ENCODE peak calls at places on chromosomes 6 and 20, in four cellular contexts. M, D, S and V are unnamed samples.

GRCh38 chr20:38298768-38299288 is 5.1 kb upstream of the BPI start:
- DNase-seq in M (no peak), D (no peak), S (no peak), V (no peak)

GRCh38 chr6:79605061-79605460 is 26.1 kb upstream of the SH3BGRL2 start:
- DNase-seq in M (no peak), D (no peak), S (no peak), V (no peak)

GRCh38 chr20:6074145-6074561 is 20.3 kb upstream of the LRRN4 start:
- DNase-seq in M (no peak), D (no peak), S (no peak), V (peak)

GRCh38 chr6:169841251-169841650 is 89.8 kb downstream of the ERMARD start:
- DNase-seq in M (no peak), D (no peak), S (no peak), V (no peak)

GRCh38 chr20:24479106-24479505 is 9.7 kb downstream of the SYNDIG1 start:
- DNase-seq in M (no peak), D (no peak), S (no peak), V (no peak)

GRCh38 chr20:50726955-50727791 is 4.2 kb upstream of the PARD6B start:
- DNase-seq in M (no peak), D (no peak), S (no peak), V (no peak)

GRCh38 chr6:142913511-142914047 is 31.4 kb downstream of the HIVEP2 start:
- DNase-seq in M (no peak), D (peak), S (peak), V (no peak)

GRCh38 chr6:25930532-25931410 is at the start of gene SLC17A2:
- DNase-seq in M (no peak), D (no peak), S (no peak), V (no peak)

GRCh38 chr6:87397656-87398055 is 10.1 kb upstream of the CFAP206 start:
- DNase-seq in M (no peak), D (no peak), S (no peak), V (no peak)

GRCh38 chr6:13434777-13435176 is 52.6 kb downstream of the GFOD1 start:
- DNase-seq in M (no peak), D (no peak), S (no peak), V (no peak)

GRCh38 chr6:131629656-131630055 is 1.6 kb upstream of the MED23 start:
- DNase-seq in M (no peak), D (no peak), S (no peak), V (no peak)

GRCh38 chr6:8556370-8557018 is 121.1 kb upstream of the SLC35B3 start:
- DNase-seq in M (peak), D (no peak), S (no peak), V (no peak)

GRCh38 chr20:25859649-25860530 is 163.2 kb upstream of the ZNF337 start:
- DNase-seq in M (peak), D (peak), S (peak), V (peak)

GRCh38 chr6:145842693-145843546 is 28.3 kb upstream of the FBXO30 start:
- DNase-seq in M (no peak), D (no peak), S (no peak), V (no peak)

GRCh38 chr6:87606199-87606598 is 16.3 kb downstream of the ORC3 start:
- DNase-seq in M (no peak), D (no peak), S (no peak), V (no peak)

GRCh38 chr6:134247271-134247833 is 70.6 kb downstream of the SGK1 start:
- DNase-seq in M (no peak), D (peak), S (peak), V (no peak)

GRCh38 chr6:25302677-25303128 is 23.5 kb downstream of the CARMIL1 start:
- DNase-seq in M (peak), D (no peak), S (no peak), V (peak)

GRCh38 chr20:62837790-62838458 is 21.1 kb downstream of the COL9A3 start:
- DNase-seq in M (peak), D (no peak), S (no peak), V (no peak)

GRCh38 chr6:66662196-66662595 is 955.2 kb upstream of the EYS start:
- DNase-seq in M (no peak), D (no peak), S (no peak), V (no peak)

GRCh38 chr6:170112583-170112860 is 178.4 kb downstream of the DLL1 start:
- DNase-seq in M (no peak), D (no peak), S (no peak), V (no peak)

GRCh38 chr20:46828471-46828870 is 66.2 kb upstream of the EYA2 start:
- DNase-seq in M (no peak), D (no peak), S (no peak), V (no peak)

GRCh38 chr6:166553563-166554271 is 32.8 kb downstream of the RAMACL start:
- DNase-seq in M (no peak), D (no peak), S (no peak), V (no peak)

GRCh38 chr6:147179809-147180208 is 24.4 kb upstream of the STXBP5 start:
- DNase-seq in M (no peak), D (no peak), S (no peak), V (no peak)

GRCh38 chr20:24785141-24785924 is 163.7 kb upstream of the CST7 start:
- DNase-seq in M (no peak), D (no peak), S (no peak), V (no peak)

GRCh38 chr6:7542065-7542877 is 800 bp downstream of the DSP start:
- DNase-seq in M (no peak), D (no peak), S (peak), V (no peak)

GRCh38 chr6:150766201-150766997 is 99.1 kb upstream of the MTHFD1L start:
- DNase-seq in M (no peak), D (no peak), S (no peak), V (no peak)

GRCh38 chr20:17202668-17203067 is 24.2 kb upstream of the PCSK2 start:
- DNase-seq in M (no peak), D (no peak), S (no peak), V (no peak)

GRCh38 chr6:128097019-128097418 is 196.2 kb upstream of the THEMIS start:
- DNase-seq in M (no peak), D (no peak), S (no peak), V (no peak)

GRCh38 chr6:63504777-63505384 is 67.4 kb upstream of the LOC128125822 start:
- DNase-seq in M (no peak), D (no peak), S (no peak), V (no peak)

GRCh38 chr6:116948535-116949304 is 71.7 kb downstream of the RFX6 start:
- DNase-seq in M (no peak), D (no peak), S (no peak), V (no peak)

GRCh38 chr6:33312361-33313104 is 1.3 kb downstream of the TAPBP start:
- DNase-seq in M (peak), D (peak), S (peak), V (peak)

GRCh38 chr6:134908906-134909516 is 40.9 kb downstream of the ALDH8A1 start:
- DNase-seq in M (no peak), D (no peak), S (no peak), V (no peak)

GRCh38 chr20:52420805-52421204 is 229.2 kb upstream of the ZFP64 start:
- DNase-seq in M (no peak), D (no peak), S (no peak), V (no peak)

GRCh38 chr6:17705778-17706579 is 746 bp downstream of the NUP153 start:
- DNase-seq in M (peak), D (peak), S (peak), V (peak)